ENCODE peak calls at places on chromosome 12, in four cellular contexts. C is tibial artery, K is HTR-8/SVneo, E is GOT3. O is an unnamed sample.

GRCh38 chr12:99745106-99745505 is 97.6 kb downstream of the GARIN6 start:
- DNase-seq in C (no peak), K (no peak), E (no peak), O (no peak)

GRCh38 chr12:40663781-40664180 is 28.5 kb upstream of the CNTN1 start:
- DNase-seq in C (no peak), K (no peak), E (no peak), O (no peak)

GRCh38 chr12:32031109-32031508 is 71.9 kb downstream of the RESF1 start:
- DNase-seq in C (no peak), K (no peak), E (no peak), O (no peak)

GRCh38 chr12:55721601-55722213 is 1.5 kb downstream of the RDH5 start:
- DNase-seq in C (no peak), K (no peak), E (no peak), O (no peak)

GRCh38 chr12:54425696-54426095 is 6.6 kb upstream of the ITGA5 start:
- DNase-seq in C (no peak), K (no peak), E (no peak), O (no peak)

GRCh38 chr12:76158518-76159321 is 74.2 kb upstream of the NAP1L1 start:
- DNase-seq in C (no peak), K (peak), E (no peak), O (peak)

GRCh38 chr12:131794061-131794460 is 34.1 kb upstream of the MMP17 start:
- DNase-seq in C (no peak), K (no peak), E (no peak), O (no peak)

GRCh38 chr12:118357327-118358007 is 15.2 kb downstream of the TAOK3 start:
- DNase-seq in C (no peak), K (peak), E (no peak), O (peak)

GRCh38 chr12:25321772-25322171 is 71.0 kb upstream of the KRAS start:
- DNase-seq in C (no peak), K (no peak), E (no peak), O (no peak)

GRCh38 chr12:130591736-130592135 is 124.4 kb downstream of the RIMBP2 start:
- DNase-seq in C (no peak), K (no peak), E (no peak), O (no peak)

GRCh38 chr12:113955109-113955970 is 10.8 kb downstream of the RBM19 start:
- DNase-seq in C (no peak), K (peak), E (no peak), O (no peak)

GRCh38 chr12:13950502-13950901 is 30.9 kb downstream of the GRIN2B start:
- DNase-seq in C (no peak), K (no peak), E (no peak), O (no peak)

GRCh38 chr12:132176358-132176919 is 32.2 kb downstream of the NOC4L start:
- DNase-seq in C (no peak), K (no peak), E (no peak), O (no peak)

GRCh38 chr12:3996322-3996721 is 123.1 kb upstream of the PARP11 start:
- DNase-seq in C (no peak), K (no peak), E (no peak), O (no peak)

O was measured in pons.